ENCODE peak calls at places on chromosomes 6 and 20, in five cellular contexts. One of them, this sample, is unnamed.

GRCh38 chr6:143400258-143401059 is 50.0 kb downstream of the ADAT2 start:
- DNase-seq in natural killer cell treated with Interleukin-12 subunit alpha and Interleukin-12 subunit beta and Interleukin-15 and Interleukin-18, amount 100 ng/mL, for 72 hours: no peak
- DNase-seq in AG09319: no peak
- DNase-seq in H9: no peak
- DNase-seq in activated CD8-positive, alpha-beta memory T cell treated with anti-CD3 and anti-CD28 coated beads, Interleukin-2, amount 50 U/mL, for 4 hours: no peak
- DNase-seq in this sample: no peak

GRCh38 chr20:57387945-57388351 is 3.2 kb upstream of the RBM38 start:
- DNase-seq in H9: no peak
- DNase-seq in natural killer cell treated with Interleukin-12 subunit alpha and Interleukin-12 subunit beta and Interleukin-15 and Interleukin-18, amount 100 ng/mL, for 72 hours: peak; percentile 34
- DNase-seq in activated CD8-positive, alpha-beta memory T cell treated with anti-CD3 and anti-CD28 coated beads, Interleukin-2, amount 50 U/mL, for 4 hours: no peak
- DNase-seq in AG09319: no peak
- DNase-seq in this sample: no peak

GRCh38 chr6:63307581-63308246 is 12.1 kb downstream of the LGSN start:
- DNase-seq in H9: no peak
- DNase-seq in AG09319: peak; percentile 2
- DNase-seq in activated CD8-positive, alpha-beta memory T cell treated with anti-CD3 and anti-CD28 coated beads, Interleukin-2, amount 50 U/mL, for 4 hours: no peak
- DNase-seq in natural killer cell treated with Interleukin-12 subunit alpha and Interleukin-12 subunit beta and Interleukin-15 and Interleukin-18, amount 100 ng/mL, for 72 hours: no peak
- DNase-seq in this sample: peak; percentile 3

GRCh38 chr20:4088766-4089165 is 73.4 kb upstream of the RNF24 start:
- DNase-seq in activated CD8-positive, alpha-beta memory T cell treated with anti-CD3 and anti-CD28 coated beads, Interleukin-2, amount 50 U/mL, for 4 hours: no peak
- DNase-seq in natural killer cell treated with Interleukin-12 subunit alpha and Interleukin-12 subunit beta and Interleukin-15 and Interleukin-18, amount 100 ng/mL, for 72 hours: no peak
- DNase-seq in H9: no peak
- DNase-seq in AG09319: no peak
- DNase-seq in this sample: no peak

GRCh38 chr6:102766946-102767345 is 1373.4 kb downstream of the GRIK2 start:
- DNase-seq in activated CD8-positive, alpha-beta memory T cell treated with anti-CD3 and anti-CD28 coated beads, Interleukin-2, amount 50 U/mL, for 4 hours: no peak
- DNase-seq in H9: no peak
- DNase-seq in natural killer cell treated with Interleukin-12 subunit alpha and Interleukin-12 subunit beta and Interleukin-15 and Interleukin-18, amount 100 ng/mL, for 72 hours: no peak
- DNase-seq in AG09319: no peak
- DNase-seq in this sample: no peak

GRCh38 chr6:41284726-41285125 is 1.8 kb downstream of the TREM1 start:
- DNase-seq in AG09319: no peak
- DNase-seq in H9: no peak
- DNase-seq in activated CD8-positive, alpha-beta memory T cell treated with anti-CD3 and anti-CD28 coated beads, Interleukin-2, amount 50 U/mL, for 4 hours: no peak
- DNase-seq in natural killer cell treated with Interleukin-12 subunit alpha and Interleukin-12 subunit beta and Interleukin-15 and Interleukin-18, amount 100 ng/mL, for 72 hours: no peak
- DNase-seq in this sample: peak; percentile 23

GRCh38 chr6:161186173-161186769 is 87.6 kb downstream of the AGPAT4 start:
- DNase-seq in natural killer cell treated with Interleukin-12 subunit alpha and Interleukin-12 subunit beta and Interleukin-15 and Interleukin-18, amount 100 ng/mL, for 72 hours: no peak
- DNase-seq in AG09319: peak; percentile 38
- DNase-seq in H9: no peak
- DNase-seq in activated CD8-positive, alpha-beta memory T cell treated with anti-CD3 and anti-CD28 coated beads, Interleukin-2, amount 50 U/mL, for 4 hours: no peak
- DNase-seq in this sample: peak; percentile 63

GRCh38 chr6:135196739-135197510 is 15.8 kb downstream of the MYB start:
- DNase-seq in natural killer cell treated with Interleukin-12 subunit alpha and Interleukin-12 subunit beta and Interleukin-15 and Interleukin-18, amount 100 ng/mL, for 72 hours: no peak
- DNase-seq in activated CD8-positive, alpha-beta memory T cell treated with anti-CD3 and anti-CD28 coated beads, Interleukin-2, amount 50 U/mL, for 4 hours: no peak
- DNase-seq in AG09319: no peak
- DNase-seq in H9: no peak
- DNase-seq in this sample: no peak

GRCh38 chr20:973785-974194 is 28.3 kb downstream of the RSPO4 start:
- DNase-seq in AG09319: no peak
- DNase-seq in natural killer cell treated with Interleukin-12 subunit alpha and Interleukin-12 subunit beta and Interleukin-15 and Interleukin-18, amount 100 ng/mL, for 72 hours: peak; percentile 49
- DNase-seq in activated CD8-positive, alpha-beta memory T cell treated with anti-CD3 and anti-CD28 coated beads, Interleukin-2, amount 50 U/mL, for 4 hours: no peak
- DNase-seq in H9: peak; percentile 66
- DNase-seq in this sample: peak; percentile 69

GRCh38 chr6:146336200-146336599 is 207.4 kb upstream of the RAB32 start:
- DNase-seq in natural killer cell treated with Interleukin-12 subunit alpha and Interleukin-12 subunit beta and Interleukin-15 and Interleukin-18, amount 100 ng/mL, for 72 hours: no peak
- DNase-seq in AG09319: no peak
- DNase-seq in H9: no peak
- DNase-seq in activated CD8-positive, alpha-beta memory T cell treated with anti-CD3 and anti-CD28 coated beads, Interleukin-2, amount 50 U/mL, for 4 hours: no peak
- DNase-seq in this sample: no peak

GRCh38 chr20:47785900-47786762 is 850 bp upstream of the SULF2 start:
- DNase-seq in natural killer cell treated with Interleukin-12 subunit alpha and Interleukin-12 subunit beta and Interleukin-15 and Interleukin-18, amount 100 ng/mL, for 72 hours: no peak
- DNase-seq in AG09319: peak; percentile 59
- DNase-seq in H9: peak; percentile 67
- DNase-seq in activated CD8-positive, alpha-beta memory T cell treated with anti-CD3 and anti-CD28 coated beads, Interleukin-2, amount 50 U/mL, for 4 hours: no peak
- DNase-seq in this sample: peak; percentile 30

GRCh38 chr20:31630187-31630790 is 7.4 kb upstream of the COX4I2 start:
- DNase-seq in H9: no peak
- DNase-seq in activated CD8-positive, alpha-beta memory T cell treated with anti-CD3 and anti-CD28 coated beads, Interleukin-2, amount 50 U/mL, for 4 hours: no peak
- DNase-seq in AG09319: no peak
- DNase-seq in natural killer cell treated with Interleukin-12 subunit alpha and Interleukin-12 subunit beta and Interleukin-15 and Interleukin-18, amount 100 ng/mL, for 72 hours: peak; percentile 28
- DNase-seq in this sample: no peak

GRCh38 chr20:58293453-58293852 is 16.1 kb upstream of the RAB22A start:
- DNase-seq in natural killer cell treated with Interleukin-12 subunit alpha and Interleukin-12 subunit beta and Interleukin-15 and Interleukin-18, amount 100 ng/mL, for 72 hours: no peak
- DNase-seq in activated CD8-positive, alpha-beta memory T cell treated with anti-CD3 and anti-CD28 coated beads, Interleukin-2, amount 50 U/mL, for 4 hours: no peak
- DNase-seq in H9: peak; percentile 46
- DNase-seq in AG09319: no peak
- DNase-seq in this sample: no peak

GRCh38 chr6:20479075-20479871 is 55.0 kb upstream of the CDKAL1 start:
- DNase-seq in H9: no peak
- DNase-seq in natural killer cell treated with Interleukin-12 subunit alpha and Interleukin-12 subunit beta and Interleukin-15 and Interleukin-18, amount 100 ng/mL, for 72 hours: no peak
- DNase-seq in activated CD8-positive, alpha-beta memory T cell treated with anti-CD3 and anti-CD28 coated beads, Interleukin-2, amount 50 U/mL, for 4 hours: no peak
- DNase-seq in AG09319: no peak
- DNase-seq in this sample: no peak

GRCh38 chr20:50762435-50763201 is 31.2 kb downstream of the PARD6B start:
- DNase-seq in activated CD8-positive, alpha-beta memory T cell treated with anti-CD3 and anti-CD28 coated beads, Interleukin-2, amount 50 U/mL, for 4 hours: no peak
- DNase-seq in natural killer cell treated with Interleukin-12 subunit alpha and Interleukin-12 subunit beta and Interleukin-15 and Interleukin-18, amount 100 ng/mL, for 72 hours: no peak
- DNase-seq in H9: no peak
- DNase-seq in AG09319: no peak
- DNase-seq in this sample: peak; percentile 44

GRCh38 chr6:139027620-139028182 is 844 bp upstream of the ABRACL start:
- DNase-seq in activated CD8-positive, alpha-beta memory T cell treated with anti-CD3 and anti-CD28 coated beads, Interleukin-2, amount 50 U/mL, for 4 hours: peak; percentile 18
- DNase-seq in AG09319: no peak
- DNase-seq in natural killer cell treated with Interleukin-12 subunit alpha and Interleukin-12 subunit beta and Interleukin-15 and Interleukin-18, amount 100 ng/mL, for 72 hours: no peak
- DNase-seq in H9: peak; percentile 60
- DNase-seq in this sample: no peak

GRCh38 chr6:97689078-97689754 is 406.2 kb upstream of the MMS22L start:
- DNase-seq in natural killer cell treated with Interleukin-12 subunit alpha and Interleukin-12 subunit beta and Interleukin-15 and Interleukin-18, amount 100 ng/mL, for 72 hours: no peak
- DNase-seq in AG09319: no peak
- DNase-seq in H9: peak; percentile 66
- DNase-seq in activated CD8-positive, alpha-beta memory T cell treated with anti-CD3 and anti-CD28 coated beads, Interleukin-2, amount 50 U/mL, for 4 hours: no peak
- DNase-seq in this sample: no peak

GRCh38 chr6:106156863-106157262 is 70.7 kb downstream of the PRDM1 start:
- DNase-seq in H9: no peak
- DNase-seq in natural killer cell treated with Interleukin-12 subunit alpha and Interleukin-12 subunit beta and Interleukin-15 and Interleukin-18, amount 100 ng/mL, for 72 hours: no peak
- DNase-seq in AG09319: no peak
- DNase-seq in activated CD8-positive, alpha-beta memory T cell treated with anti-CD3 and anti-CD28 coated beads, Interleukin-2, amount 50 U/mL, for 4 hours: no peak
- DNase-seq in this sample: no peak